ENCODE peak calls at places on chromosome 7, in six cellular contexts. E is kidney epithelial cell, O is epithelial cell of esophagus, K is RWPE1, H is HEK293T, Z is endodermal cell. P is an unnamed sample.
A peak's percentile ranks its signal among the peaks of the same experiment; 100 is the strongest.

GRCh38 chr7:44581426-44581906 is 565 bp downstream of the TMED4 start:
- DNase-seq in E (no peak), H (no peak), K (no peak), Z (peak; percentile 70), O (peak; percentile 39), P (no peak)

GRCh38 chr7:79722217-79722616 is 268.8 kb upstream of the MAGI2 start:
- DNase-seq in H (no peak), K (no peak), Z (no peak), O (no peak), E (no peak), P (no peak)

GRCh38 chr7:89771003-89771636 is 383.1 kb upstream of the STEAP1 start:
- DNase-seq in E (no peak), H (no peak), Z (no peak), O (no peak), K (no peak), P (no peak)

GRCh38 chr7:112495820-112496462 is 15.2 kb downstream of the LSMEM1 start:
- DNase-seq in K (peak; percentile 41), H (peak; percentile 48), O (peak; percentile 73), Z (peak; percentile 81), E (no peak), P (no peak)

GRCh38 chr7:111763221-111763791 is 201.0 kb upstream of the IMMP2L start:
- DNase-seq in O (peak; percentile 59), Z (peak; percentile 76), E (no peak), K (peak; percentile 62), H (peak; percentile 43), P (no peak)

GRCh38 chr7:121744319-121744718 is 128.6 kb upstream of the PTPRZ1 start:
- DNase-seq in H (no peak), E (no peak), K (peak; percentile 23), Z (no peak), O (peak; percentile 92), P (peak; percentile 90)

GRCh38 chr7:151448261-151449252 is 8.6 kb upstream of the CRYGN start:
- DNase-seq in E (no peak), Z (peak; percentile 92), K (peak; percentile 56), H (peak; percentile 76), O (peak; percentile 51), P (no peak)

GRCh38 chr7:142855756-142856564 is 1.1 kb downstream of the EPHB6 start:
- DNase-seq in O (peak; percentile 22), H (no peak), K (no peak), Z (peak; percentile 66), E (no peak), P (no peak)

GRCh38 chr7:2864999-2865670 is 21.0 kb upstream of the GNA12 start:
- DNase-seq in E (no peak), O (peak; percentile 68), Z (peak; percentile 90), K (peak; percentile 63), H (peak; percentile 73), P (no peak)

GRCh38 chr7:41448104-41448503 is 254.8 kb downstream of the INHBA start:
- DNase-seq in K (no peak), Z (no peak), O (no peak), E (no peak), H (no peak), P (no peak)

GRCh38 chr7:128891110-128891941 is 19.2 kb downstream of the KCP start:
- DNase-seq in O (peak; percentile 47), E (no peak), H (no peak), K (no peak), Z (peak; percentile 89), P (no peak)

GRCh38 chr7:47266131-47266706 is 315.7 kb downstream of the TNS3 start:
- DNase-seq in E (peak; percentile 31), Z (peak; percentile 88), K (peak; percentile 75), H (peak; percentile 67), O (peak; percentile 69), P (no peak)

GRCh38 chr7:132817844-132818427 is 241.7 kb upstream of the PLXNA4 start:
- DNase-seq in O (no peak), E (no peak), K (no peak), H (peak; percentile 14), Z (no peak), P (no peak)

GRCh38 chr7:128056901-128057300 is 25.7 kb upstream of the LRRC4 start:
- DNase-seq in H (no peak), K (no peak), O (peak; percentile 10), Z (no peak), E (no peak), P (no peak)

GRCh38 chr7:140754506-140754905 is 58.0 kb downstream of the NDUFB2 start:
- DNase-seq in Z (no peak), K (no peak), E (no peak), H (no peak), O (no peak), P (no peak)

GRCh38 chr7:130409067-130409721 is 28.9 kb downstream of the CPA1 start:
- DNase-seq in Z (no peak), H (no peak), K (no peak), E (no peak), O (no peak), P (no peak)

GRCh38 chr7:146772581-146772980 is 656.0 kb downstream of the CNTNAP2 start:
- DNase-seq in O (no peak), Z (peak; percentile 91), E (no peak), K (no peak), H (peak; percentile 70), P (no peak)

GRCh38 chr7:81990395-81990794 is 220.5 kb upstream of the HGF start:
- DNase-seq in Z (no peak), O (peak; percentile 54), H (no peak), K (peak; percentile 0), E (peak; percentile 12), P (no peak)

GRCh38 chr7:42843209-42843800 is 68.6 kb downstream of the C7orf25 start:
- DNase-seq in O (peak; percentile 57), K (peak; percentile 53), E (no peak), Z (peak; percentile 82), H (peak; percentile 74), P (no peak)

GRCh38 chr7:45239486-45239885 is 81.9 kb downstream of the RAMP3 start:
- DNase-seq in Z (no peak), K (peak; percentile 85), H (no peak), O (peak; percentile 79), E (no peak), P (peak; percentile 27)

GRCh38 chr7:78017621-78018100 is 219.1 kb downstream of the PHTF2 start:
- DNase-seq in H (no peak), O (no peak), Z (no peak), E (no peak), K (no peak), P (no peak)

GRCh38 chr7:127678947-127679346 is 27.0 kb downstream of the SND1 start:
- DNase-seq in H (no peak), K (no peak), E (no peak), Z (no peak), O (no peak), P (no peak)

GRCh38 chr7:100875356-100875751 is 451 bp downstream of the SRRT start:
- DNase-seq in E (no peak), H (no peak), O (peak; percentile 28), K (no peak), Z (no peak), P (no peak)

P was measured in epithelial cell of prostate.